ENCODE peak calls at places on chromosomes 16 and 17, in six cellular contexts. Q is adrenal gland; O is dorsolateral prefrontal cortex; R is A549; L is small intestine; H is CD8-positive, alpha-beta memory T cell. T is an unnamed sample.

GRCh38 chr16:72664480-72665408 is 383.2 kb downstream of the ZFHX3 start:
- DNase-seq in L (peak; percentile 98), H (peak; percentile 93), O (peak; percentile 97), Q (peak; percentile 99), R (peak; percentile 98), T (peak; percentile 87)

GRCh38 chr16:56742030-56742984 is 12.4 kb downstream of the NUP93 start:
- DNase-seq in R (peak; percentile 44), H (no peak), L (peak; percentile 38), O (no peak), Q (no peak), T (no peak)

GRCh38 chr16:2244301-2244700 is 7.1 kb downstream of the ECI1 start:
- DNase-seq in O (no peak), Q (no peak), L (no peak), H (no peak), R (no peak), T (no peak)

GRCh38 chr17:74478369-74479100 is 12.1 kb downstream of the CD300A start:
- DNase-seq in O (no peak), H (peak; percentile 29), L (no peak), Q (peak; percentile 53), R (no peak), T (no peak)

GRCh38 chr17:49210158-49211029 is at the start of the genes ABI3 and GNGT2:
- DNase-seq in L (peak; percentile 61), Q (peak; percentile 51), H (peak; percentile 70), R (no peak), O (no peak), T (no peak)

GRCh38 chr17:81701288-81702071 is 1.7 kb upstream of the MRPL12 start:
- DNase-seq in L (peak; percentile 33), R (no peak), O (no peak), Q (no peak), H (no peak), T (no peak)

GRCh38 chr16:57615813-57616212 is 12.6 kb upstream of the ADGRG1 start:
- DNase-seq in H (no peak), L (peak; percentile 40), R (no peak), O (no peak), Q (peak; percentile 0), T (no peak)

GRCh38 chr17:40283662-40284061 is 4.0 kb upstream of the CDC6 start:
- DNase-seq in O (no peak), R (peak; percentile 46), Q (no peak), L (peak; percentile 96), H (peak; percentile 47), T (no peak)

GRCh38 chr16:79587897-79588296 is 12.6 kb downstream of the MAF start:
- DNase-seq in R (no peak), Q (no peak), O (no peak), H (no peak), L (no peak), T (no peak)

GRCh38 chr16:82055117-82055516 is 20.1 kb downstream of the HSD17B2 start:
- DNase-seq in R (no peak), L (no peak), O (no peak), Q (no peak), H (no peak), T (no peak)

GRCh38 chr17:5234645-5235576 is at the start of gene SCIMP:
- DNase-seq in H (no peak), L (no peak), O (peak; percentile 33), Q (peak; percentile 52), R (no peak), T (no peak)

GRCh38 chr17:17824119-17824779 is 12.5 kb downstream of the SREBF1 start:
- DNase-seq in R (peak; percentile 48), H (no peak), Q (peak; percentile 64), O (no peak), L (no peak), T (no peak)

GRCh38 chr17:14080847-14081251 is 11.5 kb downstream of the COX10 start:
- DNase-seq in L (peak; percentile 72), O (no peak), R (no peak), Q (peak; percentile 13), H (no peak), T (no peak)

GRCh38 chr16:2912330-2913199 is 834 bp downstream of the FLYWCH1 start:
- DNase-seq in L (peak; percentile 29), Q (peak; percentile 55), R (no peak), H (peak; percentile 27), O (no peak), T (no peak)

GRCh38 chr17:55093358-55093757 is 124.8 kb downstream of the STXBP4 start:
- DNase-seq in R (no peak), H (no peak), Q (no peak), L (no peak), O (no peak), T (no peak)

GRCh38 chr16:56353054-56353921 is 72.1 kb downstream of the AMFR start:
- DNase-seq in L (no peak), Q (no peak), R (no peak), O (no peak), H (no peak), T (no peak)

GRCh38 chr16:2470234-2470601 is 879 bp upstream of the NTN3 start:
- DNase-seq in R (no peak), O (no peak), L (no peak), Q (no peak), H (no peak), T (no peak)

GRCh38 chr17:66426397-66427033 is 124.1 kb downstream of the PRKCA start:
- DNase-seq in R (peak; percentile 59), H (peak; percentile 46), O (no peak), Q (no peak), L (peak; percentile 47), T (no peak)

DNA sequence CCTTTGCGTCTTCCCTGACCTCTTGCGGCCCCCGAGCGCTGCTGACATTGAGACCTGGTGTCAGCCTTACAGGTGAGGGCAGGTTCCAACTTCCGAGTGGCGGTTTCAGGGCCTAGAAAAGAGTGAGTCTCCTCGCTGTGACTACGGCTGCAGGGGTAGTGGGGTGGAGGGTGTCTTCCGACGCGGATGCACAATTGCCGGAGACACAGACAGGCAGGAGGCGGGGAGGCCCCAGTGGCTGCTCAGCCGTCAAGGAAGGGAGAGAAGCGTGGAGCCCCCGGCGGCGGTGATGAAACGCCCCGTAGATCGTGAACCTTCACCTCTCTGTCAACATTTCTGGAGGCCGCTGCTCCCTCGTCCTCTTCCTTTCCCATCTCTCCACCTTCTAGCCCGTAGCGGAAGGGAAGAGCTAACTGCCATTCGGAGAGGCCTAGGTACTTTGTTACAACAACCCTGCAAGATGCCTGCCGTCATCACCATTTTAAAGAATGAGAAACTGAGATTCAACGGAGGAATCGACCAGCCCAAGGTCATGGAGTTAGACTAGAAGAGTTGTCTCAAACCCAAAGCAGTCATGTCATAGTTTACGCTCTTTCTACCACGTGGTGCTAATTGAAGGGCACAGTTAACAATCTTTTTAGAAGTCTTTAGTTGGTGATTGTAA is 485 bp downstream of the DNAJA3 start:
- DNase-seq in L (peak; percentile 43), R (no peak), O (no peak), H (no peak), Q (peak; percentile 30), T (no peak)
- H3K27ac ChIP-seq in L (peak overlapping the region; percentile 96), R (peak overlapping the region; percentile 96), O (peak overlapping the region; percentile 98), H (peak overlapping the region; percentile 98), Q (peak overlapping the region; percentile 88), T (peak overlapping the region; percentile 99)

GRCh38 chr17:1765576-1765975 is 3.7 kb downstream of the SERPINF1 start:
- DNase-seq in Q (no peak), O (no peak), H (no peak), L (no peak), R (no peak), T (no peak)
- H3K27ac ChIP-seq in Q (no peak overlapping the region), O (no peak overlapping the region), H (no peak overlapping the region), L (no peak overlapping the region), R (no peak overlapping the region), T (no peak overlapping the region)

GRCh38 chr16:75043175-75043937 is 44.5 kb downstream of the ZNRF1 start:
- DNase-seq in O (no peak), L (no peak), Q (peak; percentile 38), H (no peak), R (no peak), T (no peak)
- H3K27ac ChIP-seq in O (no peak overlapping the region), L (no peak overlapping the region), Q (peak overlapping the region; percentile 45), H (peak overlapping the region; percentile 57), R (no peak overlapping the region), T (no peak overlapping the region)

GRCh38 chr16:75591001-75591852 is 25.0 kb downstream of the GABARAPL2 start:
- DNase-seq in L (no peak), O (peak; percentile 39), Q (no peak), R (no peak), H (no peak), T (no peak)
- H3K27ac ChIP-seq in L (peak overlapping the region; percentile 52), O (no peak overlapping the region), Q (no peak overlapping the region), R (no peak overlapping the region), H (peak overlapping the region; percentile 31), T (no peak overlapping the region)

GRCh38 chr16:53773150-53773846 is 69.3 kb downstream of the FTO start:
- DNase-seq in O (no peak), L (peak; percentile 94), H (no peak), Q (peak; percentile 60), R (peak; percentile 83), T (no peak)
- H3K27ac ChIP-seq in O (no peak overlapping the region), L (no peak overlapping the region), H (no peak overlapping the region), Q (no peak overlapping the region), R (peak overlapping the region; percentile 72), T (no peak overlapping the region)

GRCh38 chr16:69187387-69187890 is 475 bp downstream of the SNTB2 start:
- DNase-seq in Q (peak; percentile 71), L (peak; percentile 48), R (peak; percentile 43), H (peak; percentile 40), O (peak; percentile 42), T (no peak)

GRCh38 chr16:69180011-69180338 is 7.0 kb upstream of the SNTB2 start:
- DNase-seq in L (no peak), Q (no peak), O (no peak), H (no peak), R (no peak), T (no peak)

GRCh38 chr16:69179255-69180010 is 7.5 kb upstream of the SNTB2 start:
- DNase-seq in R (peak; percentile 37), H (no peak), Q (peak; percentile 97), L (peak; percentile 70), O (no peak), T (no peak)

GRCh38 chr16:69186642-69187386 is at the start of gene SNTB2:
- DNase-seq in H (peak; percentile 85), Q (peak; percentile 95), O (peak; percentile 90), L (peak; percentile 95), R (peak; percentile 87), T (peak; percentile 89)

DNA sequence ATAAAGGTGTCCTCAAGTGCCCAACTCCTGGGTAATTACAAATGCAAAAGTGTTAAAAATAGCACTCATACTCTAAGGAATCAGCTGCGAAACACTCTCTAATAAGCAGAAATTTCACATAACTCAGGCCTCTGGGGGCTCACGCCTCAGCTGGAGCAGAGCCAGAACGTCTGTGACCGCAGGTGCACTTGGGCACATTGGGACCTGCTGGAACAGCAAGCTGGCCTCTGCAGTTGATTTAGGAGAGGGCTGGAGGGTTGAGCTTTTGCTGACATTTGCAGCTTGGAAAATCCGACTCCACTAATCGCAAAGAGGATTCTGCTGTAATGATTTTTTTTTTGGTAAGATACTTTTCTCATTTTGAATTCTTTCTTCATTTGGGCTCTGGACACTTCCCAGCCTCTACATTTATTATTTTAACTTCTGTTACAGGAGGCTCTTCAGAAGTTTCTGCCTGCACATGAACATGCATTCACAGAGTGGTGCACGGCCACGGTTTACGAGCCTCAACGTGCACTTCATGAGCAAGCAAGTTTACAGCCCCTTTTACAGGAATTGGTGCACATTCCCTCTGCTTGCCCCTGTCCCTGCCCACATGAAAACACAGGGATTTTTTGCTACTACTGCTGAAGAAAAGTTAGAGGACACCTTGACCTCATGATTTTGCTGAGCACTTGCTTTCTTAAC is 4.1 kb upstream of the SNTB2 start:
- DNase-seq in L (no peak), Q (no peak), O (no peak), R (no peak), H (no peak), T (no peak)
- H3K27ac ChIP-seq in L (no peak overlapping the region), Q (no peak overlapping the region), O (no peak overlapping the region), R (no peak overlapping the region), H (no peak overlapping the region), T (no peak overlapping the region)

GRCh38 chr16:85054948-85055502 is 27.4 kb downstream of the KIAA0513 start:
- DNase-seq in R (no peak), L (no peak), Q (no peak), O (no peak), H (no peak), T (no peak)
- H3K27ac ChIP-seq in R (no peak overlapping the region), L (peak overlapping the region; percentile 94), Q (peak overlapping the region; percentile 72), O (no peak overlapping the region), H (peak overlapping the region; percentile 62), T (peak overlapping the region; percentile 76)

T was measured in substantia nigra.